ENCODE peak calls at places on chromosome 22, in seven cellular contexts. N is fibroblast of lung, B is PC-3, W is psoas muscle, S is hepatocyte, K is SK-N-SH, Y is K562. F is an unnamed sample.

GRCh38 chr22:18146389-18146753 is 3.6 kb upstream of the USP18 start:
- DNase-seq in N (no peak), B (no peak), W (no peak), S (no peak), K (no peak), Y (no peak), F (no peak)

GRCh38 chr22:27705391-27706080 is 96.0 kb downstream of the MN1 start:
- DNase-seq in N (no peak), B (no peak), W (no peak), S (no peak), K (no peak), Y (no peak), F (no peak)

GRCh38 chr22:37448521-37449150 is 21.4 kb upstream of the ELFN2 start:
- DNase-seq in N (no peak), B (no peak), W (no peak), S (no peak), K (no peak), Y (no peak), F (no peak)

GRCh38 chr22:39353346-39353745 is 3.6 kb downstream of the SYNGR1 start:
- DNase-seq in N (peak; percentile 40), B (no peak), W (no peak), S (no peak), K (no peak), Y (no peak), F (no peak)

GRCh38 chr22:19710769-19711106 is 3.6 kb upstream of the SEPTIN5 start:
- DNase-seq in N (no peak), B (no peak), W (no peak), S (no peak), K (no peak), Y (no peak), F (no peak)

GRCh38 chr22:19216579-19216978 is 38.0 kb upstream of the SLC25A1 start:
- DNase-seq in N (no peak), B (no peak), W (no peak), S (no peak), K (no peak), Y (no peak), F (no peak)

GRCh38 chr22:11628651-11629511 is 3899.1 kb upstream of the OR11H1 start:
- DNase-seq in N (no peak), B (no peak), W (no peak), S (no peak), K (no peak), Y (no peak), F (no peak)

GRCh38 chr22:28788601-28789000 is 11.8 kb downstream of the XBP1 start:
- DNase-seq in N (no peak), B (no peak), W (no peak), S (no peak), K (no peak), Y (no peak), F (no peak)

GRCh38 chr22:37484115-37485005 is 1.8 kb downstream of the MFNG start:
- DNase-seq in N (no peak), B (no peak), W (peak; percentile 69), S (no peak), K (no peak), Y (no peak), F (no peak)

GRCh38 chr22:36156515-36157419 is 3.8 kb downstream of the APOL3 start:
- DNase-seq in N (peak; percentile 75), B (peak; percentile 58), W (peak; percentile 90), S (peak; percentile 71), K (no peak), Y (peak; percentile 54), F (peak; percentile 34)

DNA sequence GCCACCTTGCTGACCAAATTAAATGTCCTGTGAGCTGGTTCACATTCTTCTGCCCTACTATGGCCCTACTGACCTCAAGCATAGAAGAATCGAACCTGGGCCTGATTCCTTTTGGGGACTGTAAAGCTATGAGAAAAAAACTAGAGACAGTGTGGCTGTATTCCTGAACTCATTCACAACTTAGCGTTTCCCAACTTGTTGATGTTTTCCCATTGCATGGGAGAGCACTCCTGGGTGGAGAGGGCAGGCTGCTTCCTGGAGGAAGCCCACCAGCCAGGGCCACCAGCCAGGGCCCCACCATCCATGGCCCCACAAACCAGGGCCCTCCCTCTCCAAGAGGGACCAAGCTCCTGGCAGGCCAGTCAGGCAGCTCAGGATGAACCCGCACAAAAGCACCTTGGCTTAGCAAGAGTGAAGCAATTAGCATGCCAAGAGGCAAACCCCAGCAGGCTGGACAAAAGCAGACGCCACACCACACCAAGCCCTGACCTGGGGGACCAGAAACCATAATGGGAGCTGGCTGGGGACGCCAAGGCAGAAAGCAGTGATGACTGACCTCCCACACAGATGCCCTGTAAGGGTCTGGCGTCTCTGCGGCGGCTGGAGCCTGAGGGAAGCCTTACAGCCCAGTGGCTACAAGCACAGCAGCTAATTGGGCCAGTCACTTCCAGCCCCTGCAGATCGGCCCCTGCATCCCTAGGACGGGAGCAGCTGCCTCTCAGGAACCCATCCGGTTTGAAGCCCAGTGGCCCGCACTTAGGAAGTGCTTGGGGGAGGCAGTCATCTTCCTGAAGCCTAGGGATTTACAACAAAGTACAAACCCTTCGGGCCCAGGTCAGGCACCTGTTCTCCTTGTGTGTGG is 2.1 kb downstream of the CERK start:
- DNase-seq in N (peak; percentile 20), B (no peak), W (peak; percentile 31), S (peak; percentile 8), K (peak; percentile 63), Y (no peak), F (no peak)
- H3K4me3 ChIP-seq in N (peak overlapping the region; percentile 76), B (no peak overlapping the region), W (peak overlapping the region; percentile 84), S (no peak overlapping the region), K (peak overlapping the region; percentile 96), Y (no peak overlapping the region), F (no peak overlapping the region)

GRCh38 chr22:30297276-30298004 is 8.1 kb upstream of the CASTOR1 start:
- DNase-seq in N (no peak), B (no peak), W (no peak), S (no peak), K (no peak), Y (no peak), F (no peak)

GRCh38 chr22:30295576-30295975 is 6.3 kb upstream of the CASTOR1 start:
- DNase-seq in N (no peak), B (no peak), W (no peak), S (no peak), K (no peak), Y (no peak), F (no peak)

GRCh38 chr22:30296324-30296723 is 7.0 kb upstream of the CASTOR1 start:
- DNase-seq in N (no peak), B (no peak), W (no peak), S (no peak), K (no peak), Y (no peak), F (no peak)

GRCh38 chr22:30298005-30298701 is 8.8 kb upstream of the CASTOR1 start:
- DNase-seq in N (no peak), B (peak; percentile 89), W (no peak), S (peak; percentile 58), K (no peak), Y (no peak), F (no peak)

DNA sequence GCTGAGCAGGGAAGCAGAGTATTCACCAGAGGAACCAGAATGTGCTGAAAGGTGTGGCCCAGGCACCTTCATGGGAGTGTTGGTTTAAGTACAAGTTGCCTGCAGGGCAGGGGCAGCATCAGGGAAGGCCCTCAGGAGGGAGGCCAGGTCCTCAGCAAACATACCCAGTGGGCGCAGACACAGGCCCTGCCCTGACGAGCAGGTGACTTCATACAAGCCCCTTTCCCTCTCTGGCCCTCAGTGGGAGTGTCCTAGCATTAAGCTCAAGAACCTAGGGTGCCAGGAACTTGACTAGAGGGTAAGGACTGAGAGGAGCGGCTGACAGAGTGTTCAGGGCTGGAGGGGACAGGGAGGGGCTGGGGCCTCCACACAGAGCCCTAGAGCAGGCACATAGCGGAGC is 7.5 kb upstream of the CASTOR1 start:
- DNase-seq in N (no peak), B (no peak), W (no peak), S (no peak), K (no peak), Y (no peak), F (no peak)
- H3K36me3 ChIP-seq in N (peaks cover 24% of the 10 kb centered on the region), B (peaks cover 6% of the 10 kb centered on the region), W (peaks cover 32% of the 10 kb centered on the region), S (no peaks in the 10 kb centered on the region), K (no peaks in the 10 kb centered on the region), Y (peaks cover 18% of the 10 kb centered on the region), F (no peaks in the 10 kb centered on the region)

GRCh38 chr22:46977656-46978343 is 215.3 kb downstream of the TBC1D22A start:
- DNase-seq in N (no peak), B (no peak), W (no peak), S (no peak), K (no peak), Y (no peak), F (no peak)
- TF ChIP-seq CTCF in N (no peak), B (no peak), W (no peak), S (no peak), K (no peak), Y (no peak), F (no peak)

DNA sequence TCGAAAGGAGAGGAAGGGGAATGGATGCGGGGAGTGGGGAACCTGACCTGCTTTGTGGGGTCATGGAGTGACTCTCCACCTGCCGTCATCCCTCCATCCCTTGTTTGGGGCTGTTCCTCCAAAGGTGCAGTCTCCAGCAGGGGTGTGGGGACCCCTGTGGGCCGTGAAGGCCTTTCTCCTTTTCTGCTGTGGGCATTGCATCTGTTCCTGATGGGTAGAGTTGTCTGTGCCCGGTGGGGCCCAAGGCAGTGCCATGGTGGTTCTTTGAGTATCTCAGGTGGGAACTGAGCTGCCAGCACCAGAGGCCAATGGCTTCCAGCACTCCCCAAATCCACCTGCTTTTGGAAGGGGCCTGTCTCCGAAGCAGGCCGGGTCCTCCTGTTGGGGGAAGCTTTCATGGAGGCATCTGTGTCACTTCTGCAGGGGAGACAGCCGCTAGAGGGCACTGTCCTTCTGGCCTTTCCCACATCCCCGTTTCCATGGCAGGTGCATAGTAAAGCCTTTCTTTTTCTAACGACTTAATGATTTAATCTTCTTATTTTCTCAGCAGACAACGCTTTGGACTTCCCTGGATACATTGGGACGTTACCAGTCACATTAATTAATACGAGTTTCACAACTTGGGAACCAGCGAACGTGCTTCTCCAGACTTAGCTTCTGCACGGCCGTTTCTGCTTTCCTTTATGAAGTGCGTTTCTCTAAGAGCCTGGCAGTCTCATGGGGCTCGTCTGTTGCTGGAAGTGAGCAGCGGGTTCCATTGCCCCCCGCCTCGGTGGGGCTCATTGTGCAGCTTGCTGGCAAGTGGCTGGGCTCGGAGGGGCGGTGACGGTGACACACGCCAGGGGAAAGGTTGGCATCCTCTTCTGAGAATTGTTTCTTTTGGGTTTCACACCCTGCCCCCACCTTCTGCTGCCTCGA is 57.1 kb downstream of the PARVB start:
- DNase-seq in N (peak; percentile 60), B (peak; percentile 58), W (peak; percentile 69), S (peak; percentile 88), K (peak; percentile 88), Y (peak; percentile 68), F (peak; percentile 14)
- H3K4me3 ChIP-seq in N (no peak overlapping the region), B (no peak overlapping the region), W (no peak overlapping the region), S (no peak overlapping the region), K (no peak overlapping the region), Y (no peak overlapping the region), F (no peak overlapping the region)

DNA sequence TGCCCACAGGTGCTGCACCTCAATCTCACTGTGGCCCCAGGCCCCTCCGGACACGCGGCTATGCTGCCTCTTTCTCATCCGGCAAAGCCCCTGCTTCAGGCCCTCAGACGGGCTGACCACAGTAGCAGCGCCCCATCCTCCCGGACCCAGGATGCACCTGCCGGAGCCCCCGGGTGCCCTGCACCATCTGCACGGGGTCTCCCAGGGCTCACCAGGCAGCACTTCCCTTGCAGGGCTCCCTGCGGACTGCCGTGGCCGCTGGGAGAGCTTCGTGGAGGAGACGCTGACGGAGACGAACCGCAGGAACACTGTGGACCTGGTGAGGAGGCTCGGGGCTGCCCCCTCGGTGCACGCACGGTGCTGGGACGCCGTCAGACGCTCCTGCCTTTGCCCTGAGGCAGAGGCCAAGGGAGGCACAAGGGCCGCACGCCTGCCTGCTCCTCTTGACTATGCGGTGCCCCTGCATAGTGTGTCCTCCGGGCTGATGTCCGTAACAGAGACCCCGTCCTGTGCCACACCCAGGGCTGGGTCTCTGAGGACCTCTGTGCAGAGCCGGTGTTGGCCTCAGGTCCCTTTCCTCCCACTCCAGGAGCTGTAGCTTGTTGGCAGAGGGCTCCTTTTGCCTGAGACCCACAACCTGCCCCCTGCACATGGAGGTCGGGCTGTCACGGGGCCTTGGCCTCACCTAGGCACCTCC is 38.6 kb downstream of the SBF1 start:
- DNase-seq in N (no peak), B (no peak), W (peak; percentile 12), S (no peak), K (no peak), Y (no peak), F (no peak)
- H3K36me3 ChIP-seq in N (peaks cover 37% of the 10 kb centered on the region), B (peaks cover under 1% of the 10 kb centered on the region), W (peaks cover 84% of the 10 kb centered on the region), S (no peaks in the 10 kb centered on the region), K (no peaks in the 10 kb centered on the region), Y (peaks cover 62% of the 10 kb centered on the region), F (peaks cover 2% of the 10 kb centered on the region)